ENCODE peak calls at places on chromosomes 2 and 18, in seven cellular contexts. P is Peyer's patch, B is lung, V is breast epithelium, H is psoas muscle, R is tibial artery, U is sigmoid colon. W is an unnamed sample. For H3K27me3, the result is how much of the 10 kb centered on the place peaks cover.

GRCh38 chr2:164651361-164651760 is 30.1 kb upstream of the GRB14 start:
- DNase-seq in B (no peak), U (no peak), R (no peak), V (no peak), P (no peak), H (no peak), W (no peak)

GRCh38 chr2:26562811-26563645 is 78.1 kb downstream of the CIB4 start:
- DNase-seq in R (no peak), U (peak), B (no peak), V (peak), P (peak), H (no peak), W (no peak)

GRCh38 chr2:120886967-120887672 is 151.5 kb downstream of the GLI2 start:
- DNase-seq in V (no peak), U (no peak), B (no peak), R (no peak), H (no peak), P (no peak), W (no peak)

GRCh38 chr2:176491172-176491904 is 222.1 kb downstream of the MTX2 start:
- DNase-seq in R (peak), H (peak), P (no peak), B (peak), U (peak), V (peak), W (no peak)

GRCh38 chr2:162029287-162029901 is 44.6 kb downstream of the DPP4 start:
- DNase-seq in H (peak), R (no peak), B (no peak), P (peak), U (no peak), V (no peak), W (no peak)

GRCh38 chr2:150175034-150175433 is 312.4 kb downstream of the RND3 start:
- DNase-seq in V (no peak), H (no peak), B (no peak), R (no peak), U (no peak), P (no peak), W (no peak)

GRCh38 chr18:80246656-80247402 is 485 bp downstream of the PARD6G start:
- DNase-seq in U (no peak), H (peak), R (no peak), B (peak), V (peak), P (no peak), W (no peak)

GRCh38 chr2:150548527-150548926 is 61.1 kb upstream of the RND3 start:
- DNase-seq in P (no peak), V (no peak), U (no peak), B (no peak), H (no peak), R (no peak), W (no peak)

GRCh38 chr2:95760839-95761525 is 169.2 kb downstream of the TRIM43 start:
- DNase-seq in H (no peak), V (no peak), R (no peak), U (no peak), B (no peak), P (no peak), W (no peak)

GRCh38 chr2:30807249-30807648 is at the start of gene CAPN13:
- DNase-seq in R (no peak), H (no peak), B (peak), V (peak), U (no peak), P (peak), W (no peak)

GRCh38 chr2:228526687-228527086 is 345.2 kb upstream of the SPHKAP start:
- DNase-seq in U (no peak), R (no peak), B (no peak), H (no peak), P (no peak), V (no peak), W (no peak)

GRCh38 chr18:47737956-47738355 is 192.5 kb downstream of the SMAD2 start:
- DNase-seq in V (no peak), P (no peak), B (no peak), R (no peak), U (peak), H (no peak), W (no peak)

GRCh38 chr2:100104718-100105677 is 37.4 kb downstream of the AFF3 start:
- DNase-seq in R (no peak), V (no peak), U (no peak), B (no peak), P (no peak), H (peak), W (peak)

GRCh38 chr2:126886201-126886905 is 12.3 kb upstream of the TEX51 start:
- DNase-seq in U (peak), V (peak), R (no peak), B (peak), H (peak), P (peak), W (peak)

GRCh38 chr2:170822292-170822884 is 5.7 kb downstream of the GAD1 start:
- DNase-seq in P (no peak), V (no peak), B (no peak), U (no peak), H (no peak), R (no peak), W (no peak)

GRCh38 chr2:166106431-166107015 is 21.3 kb downstream of the SCN1A start:
- DNase-seq in B (no peak), V (no peak), U (no peak), R (no peak), P (no peak), H (no peak), W (no peak)
- TF ChIP-seq CTCF in B (no peak), V (no peak), U (no peak), R (no peak), P (no peak), H (no peak), W (no peak)

DNA sequence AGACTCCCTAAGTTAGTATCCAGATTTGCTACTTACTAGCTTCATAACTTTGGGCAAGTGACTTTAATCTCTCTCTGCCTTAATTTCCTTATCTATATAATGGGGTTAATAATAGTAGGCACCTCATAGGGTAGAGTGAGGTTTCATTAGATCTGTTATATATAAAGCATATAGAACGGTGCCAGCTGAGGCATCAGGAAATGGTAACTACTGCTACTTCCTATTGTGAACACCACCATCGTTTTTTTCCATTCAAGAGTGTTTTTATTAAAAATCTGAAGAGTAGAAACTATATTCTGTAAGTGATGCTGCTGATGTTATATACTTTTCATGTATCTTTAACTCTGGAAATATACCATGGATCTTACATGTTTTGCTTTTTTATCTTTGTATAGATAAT is 44.3 kb downstream of the MALT1 start:
- DNase-seq in B (no peak), V (no peak), H (no peak), P (no peak), U (no peak), R (no peak), W (no peak)
- H3K27ac ChIP-seq in B (no peak), V (no peak), H (no peak), P (no peak), U (no peak), R (no peak), W (no peak)

GRCh38 chr2:175152242-175152641 is 15.8 kb downstream of the ATF2 start:
- DNase-seq in V (no peak), B (no peak), P (no peak), R (no peak), U (no peak), H (no peak), W (no peak)

GRCh38 chr2:175156534-175156933 is 11.5 kb downstream of the ATF2 start:
- DNase-seq in U (no peak), V (no peak), R (no peak), B (no peak), H (no peak), P (peak), W (no peak)

GRCh38 chr2:175147196-175147595 is 20.8 kb downstream of the ATF2 start:
- DNase-seq in U (no peak), V (no peak), P (no peak), H (no peak), R (no peak), B (no peak), W (no peak)

GRCh38 chr2:175154670-175155082 is 13.3 kb downstream of the ATF2 start:
- DNase-seq in R (no peak), P (no peak), U (no peak), B (no peak), H (no peak), V (no peak), W (no peak)

GRCh38 chr2:175151791-175152190 is 16.2 kb downstream of the ATF2 start:
- DNase-seq in P (no peak), U (no peak), H (no peak), R (no peak), V (no peak), B (no peak), W (no peak)
- H3K27me3 ChIP-seq in P (under half), U (under half), H (under half), R (under half), V (under half), B (under half), W (under half)

GRCh38 chr2:47075361-47076125 is 79.6 kb downstream of the STPG4 start:
- DNase-seq in V (no peak), R (no peak), H (no peak), B (no peak), P (no peak), U (no peak), W (no peak)
- TF ChIP-seq CTCF in V (no peak), R (no peak), H (no peak), B (no peak), P (no peak), U (no peak), W (no peak)

GRCh38 chr2:15111718-15112117 is 449.4 kb downstream of the NBAS start:
- DNase-seq in H (no peak), V (no peak), P (no peak), B (no peak), U (no peak), R (no peak), W (no peak)
- H3K27ac ChIP-seq in H (no peak), V (no peak), P (no peak), B (no peak), U (no peak), R (no peak), W (no peak)

DNA sequence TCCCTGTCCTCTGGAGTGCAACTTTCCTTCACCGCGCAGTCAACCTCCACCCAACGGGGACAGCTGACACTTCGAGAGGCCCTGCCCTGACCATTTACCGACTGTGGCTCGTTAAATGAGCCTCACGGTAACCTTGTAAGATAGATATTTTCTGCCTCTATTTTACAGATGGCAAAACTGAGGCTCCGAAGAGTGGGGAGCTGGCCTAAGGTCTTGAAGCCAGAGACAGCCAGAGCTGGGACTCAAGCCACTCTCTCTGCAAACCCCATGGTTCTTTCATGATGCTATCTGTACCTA is 5.6 kb upstream of the CYS1 start:
- DNase-seq in V (no peak), B (no peak), R (no peak), P (no peak), H (no peak), U (no peak), W (no peak)
- H3K27me3 ChIP-seq in V (under half), B (under half), R (under half), P (under half), H (under half), U (under half), W (half or more)

W was measured in CD4-positive, alpha-beta T cell.